ENCODE peak calls at places on chromosomes 11 and 22, in seven cellular contexts. One of them, this sample, is unnamed.

GRCh38 chr11:35934981-35935380 is 8.9 kb upstream of the LDLRAD3 start:
- DNase-seq in tibial artery: no peak
- DNase-seq in CD8-positive, alpha-beta T cell: no peak
- DNase-seq in psoas muscle: peak; percentile 17
- DNase-seq in HCT116: no peak
- DNase-seq in HFF-Myc: no peak
- DNase-seq in MCF 10A: no peak
- DNase-seq in this sample: no peak

GRCh38 chr11:4191031-4191571 is 96.5 kb downstream of the RRM1 start:
- DNase-seq in tibial artery: peak; percentile 90
- DNase-seq in CD8-positive, alpha-beta T cell: no peak
- DNase-seq in psoas muscle: no peak
- DNase-seq in HCT116: no peak
- DNase-seq in HFF-Myc: no peak
- DNase-seq in MCF 10A: no peak
- DNase-seq in this sample: no peak

GRCh38 chr11:123168236-123168635 is 26.8 kb downstream of the CLMP start:
- DNase-seq in tibial artery: no peak
- DNase-seq in CD8-positive, alpha-beta T cell: no peak
- DNase-seq in psoas muscle: no peak
- DNase-seq in HCT116: no peak
- DNase-seq in HFF-Myc: no peak
- DNase-seq in MCF 10A: no peak
- DNase-seq in this sample: no peak

GRCh38 chr22:20111689-20112622 is 3.9 kb upstream of the RANBP1 start:
- DNase-seq in tibial artery: no peak
- DNase-seq in CD8-positive, alpha-beta T cell: no peak
- DNase-seq in psoas muscle: peak; percentile 8
- DNase-seq in HCT116: no peak
- DNase-seq in HFF-Myc: no peak
- DNase-seq in MCF 10A: no peak
- DNase-seq in this sample: no peak

GRCh38 chr11:48384670-48385069 is 18.4 kb upstream of the OR4C5 start:
- DNase-seq in tibial artery: no peak
- DNase-seq in CD8-positive, alpha-beta T cell: no peak
- DNase-seq in psoas muscle: no peak
- DNase-seq in HCT116: no peak
- DNase-seq in HFF-Myc: no peak
- DNase-seq in MCF 10A: peak; percentile 0
- DNase-seq in this sample: no peak

GRCh38 chr11:77249427-77249826 is 52.1 kb downstream of the GDPD4 start:
- DNase-seq in tibial artery: no peak
- DNase-seq in CD8-positive, alpha-beta T cell: no peak
- DNase-seq in psoas muscle: no peak
- DNase-seq in HCT116: peak; percentile 27
- DNase-seq in HFF-Myc: no peak
- DNase-seq in MCF 10A: peak; percentile 49
- DNase-seq in this sample: peak; percentile 41

GRCh38 chr22:39598017-39598965 is 27.7 kb downstream of the CACNA1I start:
- DNase-seq in tibial artery: no peak
- DNase-seq in CD8-positive, alpha-beta T cell: peak; percentile 62
- DNase-seq in psoas muscle: no peak
- DNase-seq in HCT116: peak; percentile 57
- DNase-seq in HFF-Myc: no peak
- DNase-seq in MCF 10A: peak; percentile 38
- DNase-seq in this sample: no peak

GRCh38 chr11:65315866-65316233 is 1.2 kb downstream of the CDC42EP2 start:
- DNase-seq in tibial artery: no peak
- DNase-seq in CD8-positive, alpha-beta T cell: no peak
- DNase-seq in psoas muscle: no peak
- DNase-seq in HCT116: no peak
- DNase-seq in HFF-Myc: no peak
- DNase-seq in MCF 10A: no peak
- DNase-seq in this sample: no peak

GRCh38 chr11:12269104-12269441 is 108.3 kb upstream of the PARVA start:
- DNase-seq in tibial artery: no peak
- DNase-seq in CD8-positive, alpha-beta T cell: no peak
- DNase-seq in psoas muscle: no peak
- DNase-seq in HCT116: no peak
- DNase-seq in HFF-Myc: no peak
- DNase-seq in MCF 10A: peak; percentile 74
- DNase-seq in this sample: no peak

GRCh38 chr11:130798280-130798679 is 118.0 kb downstream of the SNX19 start:
- DNase-seq in tibial artery: no peak
- DNase-seq in CD8-positive, alpha-beta T cell: no peak
- DNase-seq in psoas muscle: no peak
- DNase-seq in HCT116: no peak
- DNase-seq in HFF-Myc: peak; percentile 79
- DNase-seq in MCF 10A: peak; percentile 64
- DNase-seq in this sample: peak; percentile 99

GRCh38 chr11:44006882-44007495 is 40.8 kb upstream of the ACCSL start:
- DNase-seq in tibial artery: peak; percentile 92
- DNase-seq in CD8-positive, alpha-beta T cell: no peak
- DNase-seq in psoas muscle: no peak
- DNase-seq in HCT116: no peak
- DNase-seq in HFF-Myc: no peak
- DNase-seq in MCF 10A: no peak
- DNase-seq in this sample: no peak

GRCh38 chr11:6635082-6635932 is 16.1 kb upstream of the TPP1 start:
- DNase-seq in tibial artery: no peak
- DNase-seq in CD8-positive, alpha-beta T cell: no peak
- DNase-seq in psoas muscle: peak; percentile 51
- DNase-seq in HCT116: no peak
- DNase-seq in HFF-Myc: no peak
- DNase-seq in MCF 10A: no peak
- DNase-seq in this sample: peak; percentile 81

GRCh38 chr11:104467414-104467813 is 303.5 kb upstream of the PDGFD start:
- DNase-seq in tibial artery: no peak
- DNase-seq in CD8-positive, alpha-beta T cell: no peak
- DNase-seq in psoas muscle: no peak
- DNase-seq in HCT116: no peak
- DNase-seq in HFF-Myc: no peak
- DNase-seq in MCF 10A: no peak
- DNase-seq in this sample: peak; percentile 5

GRCh38 chr11:65642014-65642671 is 4.2 kb downstream of the SIPA1 start:
- DNase-seq in tibial artery: no peak
- DNase-seq in CD8-positive, alpha-beta T cell: no peak
- DNase-seq in psoas muscle: no peak
- DNase-seq in HCT116: no peak
- DNase-seq in HFF-Myc: no peak
- DNase-seq in MCF 10A: no peak
- DNase-seq in this sample: no peak

GRCh38 chr11:113647108-113647507 is 59.0 kb downstream of the TMPRSS5 start:
- DNase-seq in tibial artery: no peak
- DNase-seq in CD8-positive, alpha-beta T cell: no peak
- DNase-seq in psoas muscle: no peak
- DNase-seq in HCT116: no peak
- DNase-seq in HFF-Myc: no peak
- DNase-seq in MCF 10A: no peak
- DNase-seq in this sample: no peak

GRCh38 chr22:19590696-19591095 is 66.5 kb upstream of the CLDN5 start:
- DNase-seq in tibial artery: no peak
- DNase-seq in CD8-positive, alpha-beta T cell: no peak
- DNase-seq in psoas muscle: no peak
- DNase-seq in HCT116: no peak
- DNase-seq in HFF-Myc: no peak
- DNase-seq in MCF 10A: no peak
- DNase-seq in this sample: no peak

GRCh38 chr22:39317084-39317755 is 2.2 kb downstream of the RPL3 start:
- DNase-seq in tibial artery: no peak
- DNase-seq in CD8-positive, alpha-beta T cell: no peak
- DNase-seq in psoas muscle: no peak
- DNase-seq in HCT116: no peak
- DNase-seq in HFF-Myc: no peak
- DNase-seq in MCF 10A: peak; percentile 55
- DNase-seq in this sample: no peak

GRCh38 chr22:30212363-30212995 is 34.1 kb downstream of the LIF start:
- DNase-seq in tibial artery: peak; percentile 79
- DNase-seq in CD8-positive, alpha-beta T cell: no peak
- DNase-seq in psoas muscle: peak; percentile 69
- DNase-seq in HCT116: peak; percentile 93
- DNase-seq in HFF-Myc: peak; percentile 46
- DNase-seq in MCF 10A: peak; percentile 94
- DNase-seq in this sample: peak; percentile 98
- TF ChIP-seq CTCF in tibial artery: no peak
- TF ChIP-seq CTCF in CD8-positive, alpha-beta T cell: no peak
- TF ChIP-seq CTCF in psoas muscle: no peak
- TF ChIP-seq CTCF in HCT116: no peak
- TF ChIP-seq CTCF in HFF-Myc: no peak
- TF ChIP-seq CTCF in MCF 10A: no peak
- TF ChIP-seq CTCF in this sample: no peak

DNA sequence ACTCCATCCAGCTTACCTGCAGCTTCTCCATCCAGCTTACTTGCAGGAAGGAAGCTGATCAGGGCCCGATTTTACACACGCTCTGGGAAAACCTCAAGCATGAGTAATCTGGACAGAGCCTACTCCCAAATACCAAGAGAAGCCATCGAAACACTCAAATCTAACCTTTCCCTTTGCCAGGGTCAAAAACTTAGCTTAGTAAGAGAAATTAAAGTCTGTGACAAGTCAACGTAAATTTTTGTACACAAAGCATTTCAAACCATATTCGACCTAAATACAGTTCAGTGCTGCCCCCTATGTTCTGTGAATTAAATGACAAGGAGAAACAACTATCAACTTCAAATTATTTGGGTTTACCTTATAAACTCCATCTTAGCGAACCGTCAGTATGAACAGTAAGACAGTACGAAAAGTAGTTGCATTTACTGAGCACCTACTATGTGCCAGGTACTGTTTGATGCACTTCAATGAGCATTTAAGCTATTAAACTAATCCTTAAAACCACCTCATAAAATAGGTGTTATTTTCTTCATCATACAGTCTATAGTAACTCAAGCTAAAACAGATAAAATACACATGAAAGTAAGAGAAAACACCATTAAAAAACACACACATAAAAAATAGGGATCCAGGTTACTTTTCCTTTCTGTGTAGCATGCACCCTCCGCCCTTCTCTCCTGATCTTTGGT is 36.9 kb downstream of the ARFGAP3 start:
- DNase-seq in tibial artery: no peak
- DNase-seq in CD8-positive, alpha-beta T cell: no peak
- DNase-seq in psoas muscle: no peak
- DNase-seq in HCT116: no peak
- DNase-seq in HFF-Myc: no peak
- DNase-seq in MCF 10A: peak; percentile 73
- DNase-seq in this sample: peak; percentile 75
- TF ChIP-seq CTCF in tibial artery: peak; percentile 7
- TF ChIP-seq CTCF in CD8-positive, alpha-beta T cell: no peak
- TF ChIP-seq CTCF in psoas muscle: peak; percentile 75
- TF ChIP-seq CTCF in HCT116: no peak
- TF ChIP-seq CTCF in HFF-Myc: no peak
- TF ChIP-seq CTCF in MCF 10A: peak; percentile 34
- TF ChIP-seq CTCF in this sample: no peak

GRCh38 chr22:44220727-44221680 is 40.3 kb downstream of the PARVG start:
- DNase-seq in tibial artery: no peak
- DNase-seq in CD8-positive, alpha-beta T cell: no peak
- DNase-seq in psoas muscle: no peak
- DNase-seq in HCT116: no peak
- DNase-seq in HFF-Myc: no peak
- DNase-seq in MCF 10A: no peak
- DNase-seq in this sample: no peak

GRCh38 chr22:44221710-44222475 is 41.2 kb downstream of the PARVG start:
- DNase-seq in tibial artery: no peak
- DNase-seq in CD8-positive, alpha-beta T cell: no peak
- DNase-seq in psoas muscle: no peak
- DNase-seq in HCT116: no peak
- DNase-seq in HFF-Myc: no peak
- DNase-seq in MCF 10A: no peak
- DNase-seq in this sample: no peak

GRCh38 chr22:44225812-44226211 is 45.1 kb downstream of the PARVG start:
- DNase-seq in tibial artery: no peak
- DNase-seq in CD8-positive, alpha-beta T cell: no peak
- DNase-seq in psoas muscle: no peak
- DNase-seq in HCT116: no peak
- DNase-seq in HFF-Myc: no peak
- DNase-seq in MCF 10A: no peak
- DNase-seq in this sample: no peak

GRCh38 chr22:44225091-44225689 is 44.5 kb downstream of the PARVG start:
- DNase-seq in tibial artery: no peak
- DNase-seq in CD8-positive, alpha-beta T cell: no peak
- DNase-seq in psoas muscle: no peak
- DNase-seq in HCT116: no peak
- DNase-seq in HFF-Myc: no peak
- DNase-seq in MCF 10A: no peak
- DNase-seq in this sample: no peak

DNA sequence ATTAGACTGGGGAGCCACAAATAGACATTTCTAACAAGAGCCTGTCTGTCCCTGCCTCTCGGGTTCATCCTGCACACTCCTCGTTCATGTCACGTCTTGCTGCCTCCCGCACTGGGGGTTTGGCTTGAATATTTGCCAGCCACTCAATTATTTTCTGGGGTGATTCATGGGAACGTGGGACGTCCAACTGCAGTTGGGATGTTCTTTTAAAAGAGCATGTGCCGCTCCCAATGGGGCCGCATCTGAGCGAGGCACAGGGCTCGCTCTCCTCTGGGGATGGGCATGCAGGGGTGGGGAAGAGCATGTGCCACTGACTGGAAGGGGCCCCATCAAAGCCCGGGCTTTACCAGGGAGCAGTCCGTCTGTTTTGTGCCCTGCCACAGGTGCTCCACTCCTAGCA is 43.4 kb downstream of the PARVG start:
- DNase-seq in tibial artery: no peak
- DNase-seq in CD8-positive, alpha-beta T cell: no peak
- DNase-seq in psoas muscle: no peak
- DNase-seq in HCT116: no peak
- DNase-seq in HFF-Myc: no peak
- DNase-seq in MCF 10A: peak; percentile 61
- DNase-seq in this sample: peak; percentile 23
- TF ChIP-seq CTCF in tibial artery: no peak
- TF ChIP-seq CTCF in CD8-positive, alpha-beta T cell: no peak
- TF ChIP-seq CTCF in psoas muscle: no peak
- TF ChIP-seq CTCF in HCT116: no peak
- TF ChIP-seq CTCF in HFF-Myc: no peak
- TF ChIP-seq CTCF in MCF 10A: no peak
- TF ChIP-seq CTCF in this sample: no peak

DNA sequence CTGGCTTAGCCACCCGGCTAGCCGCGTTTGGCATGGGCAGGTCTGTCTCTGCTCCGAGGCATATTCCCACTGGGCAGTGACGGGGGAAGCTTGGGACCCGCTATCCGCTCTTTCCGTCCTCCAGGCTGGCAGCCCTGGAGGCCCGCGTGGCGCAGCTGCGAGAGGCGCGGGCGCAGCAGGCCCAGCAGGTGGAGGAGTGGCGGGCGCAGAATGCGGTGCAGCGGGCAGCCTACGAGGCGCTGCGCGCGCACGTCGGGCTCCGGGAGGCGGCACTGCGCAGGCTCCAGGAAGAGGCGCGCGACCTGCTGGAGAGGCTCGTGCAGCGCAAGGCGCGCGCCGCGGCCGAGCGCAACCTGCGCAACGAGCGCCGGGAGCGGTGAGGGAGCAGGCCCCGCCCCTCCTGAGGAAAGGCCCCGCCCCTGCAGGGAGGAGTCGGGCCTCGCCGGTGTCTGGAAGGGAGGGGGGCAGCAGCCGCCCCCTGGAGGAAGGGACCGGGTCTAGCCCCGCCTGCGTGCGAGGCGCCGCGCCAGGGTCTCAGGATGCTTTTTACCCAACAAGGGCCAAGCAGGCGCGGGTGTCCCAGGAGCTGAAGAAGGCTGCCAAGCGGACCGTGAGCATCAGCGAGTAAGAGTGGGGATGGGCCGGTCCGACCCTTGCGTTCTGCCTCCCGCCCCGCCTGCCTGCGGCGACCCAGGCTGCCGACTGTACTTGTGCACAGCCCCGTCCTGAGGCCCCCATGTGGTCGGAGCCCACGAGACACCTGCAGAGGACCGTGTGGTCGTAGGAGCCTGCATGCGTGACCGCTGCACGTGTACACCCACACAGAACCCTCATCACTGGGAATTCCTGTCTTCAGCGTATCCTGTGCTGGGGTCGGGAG is 7.9 kb downstream of the ATG16L2 start:
- DNase-seq in tibial artery: peak; percentile 93
- DNase-seq in CD8-positive, alpha-beta T cell: peak; percentile 69
- DNase-seq in psoas muscle: peak; percentile 89
- DNase-seq in HCT116: peak; percentile 81
- DNase-seq in HFF-Myc: no peak
- DNase-seq in MCF 10A: peak; percentile 68
- DNase-seq in this sample: peak; percentile 77
- TF ChIP-seq CTCF in tibial artery: peak; percentile 10
- TF ChIP-seq CTCF in CD8-positive, alpha-beta T cell: no peak
- TF ChIP-seq CTCF in psoas muscle: no peak
- TF ChIP-seq CTCF in HCT116: no peak
- TF ChIP-seq CTCF in HFF-Myc: peak; percentile 31
- TF ChIP-seq CTCF in MCF 10A: no peak
- TF ChIP-seq CTCF in this sample: no peak

This sample was measured in fibroblast of mammary gland.